ENCODE peak calls at places on chromosomes 11 and 22, in seven cellular contexts. One of them, this sample, is unnamed.

GRCh38 chr22:43491737-43492136 is 79.9 kb downstream of the MPPED1 start:
- DNase-seq in psoas muscle: no peak
- DNase-seq in neural progenitor cell: no peak
- DNase-seq in CD8-positive, alpha-beta T cell: no peak
- DNase-seq in cardiac fibroblast: no peak
- DNase-seq in neural crest cell: no peak
- DNase-seq in tibial artery: no peak
- DNase-seq in this sample: no peak

GRCh38 chr11:63783925-63784592 is 15.5 kb upstream of the ZFTA start:
- DNase-seq in CD8-positive, alpha-beta T cell: no peak
- DNase-seq in cardiac fibroblast: no peak
- DNase-seq in neural crest cell: no peak
- DNase-seq in psoas muscle: no peak
- DNase-seq in neural progenitor cell: peak
- DNase-seq in tibial artery: no peak
- DNase-seq in this sample: no peak

GRCh38 chr11:69178819-69179482 is 23.2 kb downstream of the SMIM38 start:
- DNase-seq in CD8-positive, alpha-beta T cell: no peak
- DNase-seq in cardiac fibroblast: no peak
- DNase-seq in neural crest cell: no peak
- DNase-seq in tibial artery: no peak
- DNase-seq in neural progenitor cell: no peak
- DNase-seq in psoas muscle: no peak
- DNase-seq in this sample: no peak

GRCh38 chr11:74989269-74989655 is 529 bp downstream of the NEU3 start:
- DNase-seq in psoas muscle: no peak
- DNase-seq in cardiac fibroblast: peak
- DNase-seq in tibial artery: no peak
- DNase-seq in CD8-positive, alpha-beta T cell: no peak
- DNase-seq in neural progenitor cell: peak
- DNase-seq in neural crest cell: no peak
- DNase-seq in this sample: no peak

GRCh38 chr11:80595011-80595410 is 1154.2 kb upstream of the TENM4 start:
- DNase-seq in cardiac fibroblast: peak
- DNase-seq in CD8-positive, alpha-beta T cell: no peak
- DNase-seq in neural crest cell: no peak
- DNase-seq in neural progenitor cell: no peak
- DNase-seq in tibial artery: no peak
- DNase-seq in psoas muscle: no peak
- DNase-seq in this sample: no peak

GRCh38 chr11:65207918-65208784 is 26.4 kb downstream of the CAPN1 start:
- DNase-seq in neural crest cell: no peak
- DNase-seq in cardiac fibroblast: no peak
- DNase-seq in CD8-positive, alpha-beta T cell: no peak
- DNase-seq in tibial artery: no peak
- DNase-seq in neural progenitor cell: no peak
- DNase-seq in psoas muscle: no peak
- DNase-seq in this sample: no peak

GRCh38 chr11:78465169-78465942 is 47.7 kb upstream of the GAB2 start:
- DNase-seq in tibial artery: no peak
- DNase-seq in CD8-positive, alpha-beta T cell: peak
- DNase-seq in neural crest cell: no peak
- DNase-seq in neural progenitor cell: no peak
- DNase-seq in cardiac fibroblast: no peak
- DNase-seq in psoas muscle: no peak
- DNase-seq in this sample: no peak

GRCh38 chr11:77035041-77035440 is 843 bp downstream of the B3GNT6 start:
- DNase-seq in cardiac fibroblast: no peak
- DNase-seq in psoas muscle: no peak
- DNase-seq in neural crest cell: no peak
- DNase-seq in neural progenitor cell: no peak
- DNase-seq in tibial artery: no peak
- DNase-seq in CD8-positive, alpha-beta T cell: no peak
- DNase-seq in this sample: peak

GRCh38 chr11:825366-826231 is 2.1 kb upstream of the CRACR2B start:
- DNase-seq in psoas muscle: no peak
- DNase-seq in CD8-positive, alpha-beta T cell: no peak
- DNase-seq in neural progenitor cell: no peak
- DNase-seq in neural crest cell: no peak
- DNase-seq in tibial artery: no peak
- DNase-seq in cardiac fibroblast: no peak
- DNase-seq in this sample: no peak

GRCh38 chr11:70567680-70568503 is 169.6 kb downstream of the CTTN start:
- DNase-seq in tibial artery: peak
- DNase-seq in CD8-positive, alpha-beta T cell: no peak
- DNase-seq in psoas muscle: peak
- DNase-seq in neural progenitor cell: peak
- DNase-seq in neural crest cell: no peak
- DNase-seq in cardiac fibroblast: peak
- DNase-seq in this sample: no peak

GRCh38 chr22:20979243-20979809 is 2.8 kb upstream of the LZTR1 start:
- DNase-seq in tibial artery: no peak
- DNase-seq in neural progenitor cell: peak
- DNase-seq in cardiac fibroblast: peak
- DNase-seq in neural crest cell: peak
- DNase-seq in psoas muscle: peak
- DNase-seq in CD8-positive, alpha-beta T cell: peak
- DNase-seq in this sample: no peak

DNA sequence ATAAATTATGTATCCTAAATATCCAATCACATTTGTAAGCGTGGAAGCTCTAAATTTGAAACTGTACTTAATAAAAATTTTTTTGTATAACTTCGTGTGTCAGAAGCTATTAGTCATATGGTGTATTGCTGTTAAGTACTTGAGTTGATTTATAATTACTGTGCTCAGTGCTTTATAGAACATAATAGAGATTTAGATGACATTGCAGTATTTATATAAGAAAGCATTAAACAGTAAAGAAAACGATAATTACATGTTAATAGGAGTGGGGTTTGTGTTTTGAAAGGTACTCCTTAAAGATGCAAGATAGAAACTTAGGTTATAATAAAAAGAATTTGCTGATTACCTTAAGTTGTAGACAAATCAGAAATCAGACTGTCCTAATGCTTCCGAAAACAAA is 5.9 kb upstream of the TCP11L1 start:
- DNase-seq in tibial artery: no peak
- DNase-seq in cardiac fibroblast: no peak
- DNase-seq in neural crest cell: no peak
- DNase-seq in psoas muscle: no peak
- DNase-seq in CD8-positive, alpha-beta T cell: no peak
- DNase-seq in neural progenitor cell: no peak
- DNase-seq in this sample: no peak
- TF ChIP-seq CTCF in tibial artery: no peak
- TF ChIP-seq CTCF in cardiac fibroblast: no peak
- TF ChIP-seq CTCF in neural crest cell: no peak
- TF ChIP-seq CTCF in psoas muscle: no peak
- TF ChIP-seq CTCF in CD8-positive, alpha-beta T cell: no peak
- TF ChIP-seq CTCF in neural progenitor cell: no peak
- TF ChIP-seq CTCF in this sample: no peak

DNA sequence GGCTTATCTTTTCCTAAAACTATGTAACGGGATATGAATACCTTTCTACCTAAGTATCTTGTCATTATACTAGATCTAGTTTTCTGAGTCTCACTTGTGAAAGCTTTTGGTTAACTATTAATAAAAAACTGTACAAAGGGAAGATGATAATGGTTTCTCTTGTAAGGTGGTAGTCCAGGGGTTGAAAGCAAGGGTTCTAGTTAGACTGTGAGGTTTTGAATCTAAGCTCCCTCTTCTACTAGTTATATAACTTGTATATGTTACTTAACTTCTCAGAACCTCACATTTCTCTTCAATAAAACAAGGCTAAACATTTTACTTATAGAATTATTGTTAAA is 54.3 kb downstream of the ARHGEF12 start:
- DNase-seq in neural progenitor cell: no peak
- DNase-seq in neural crest cell: no peak
- DNase-seq in cardiac fibroblast: no peak
- DNase-seq in psoas muscle: no peak
- DNase-seq in CD8-positive, alpha-beta T cell: no peak
- DNase-seq in tibial artery: no peak
- DNase-seq in this sample: no peak
- TF ChIP-seq CTCF in neural progenitor cell: no peak
- TF ChIP-seq CTCF in neural crest cell: no peak
- TF ChIP-seq CTCF in cardiac fibroblast: no peak
- TF ChIP-seq CTCF in psoas muscle: no peak
- TF ChIP-seq CTCF in CD8-positive, alpha-beta T cell: no peak
- TF ChIP-seq CTCF in tibial artery: no peak
- TF ChIP-seq CTCF in this sample: no peak

DNA sequence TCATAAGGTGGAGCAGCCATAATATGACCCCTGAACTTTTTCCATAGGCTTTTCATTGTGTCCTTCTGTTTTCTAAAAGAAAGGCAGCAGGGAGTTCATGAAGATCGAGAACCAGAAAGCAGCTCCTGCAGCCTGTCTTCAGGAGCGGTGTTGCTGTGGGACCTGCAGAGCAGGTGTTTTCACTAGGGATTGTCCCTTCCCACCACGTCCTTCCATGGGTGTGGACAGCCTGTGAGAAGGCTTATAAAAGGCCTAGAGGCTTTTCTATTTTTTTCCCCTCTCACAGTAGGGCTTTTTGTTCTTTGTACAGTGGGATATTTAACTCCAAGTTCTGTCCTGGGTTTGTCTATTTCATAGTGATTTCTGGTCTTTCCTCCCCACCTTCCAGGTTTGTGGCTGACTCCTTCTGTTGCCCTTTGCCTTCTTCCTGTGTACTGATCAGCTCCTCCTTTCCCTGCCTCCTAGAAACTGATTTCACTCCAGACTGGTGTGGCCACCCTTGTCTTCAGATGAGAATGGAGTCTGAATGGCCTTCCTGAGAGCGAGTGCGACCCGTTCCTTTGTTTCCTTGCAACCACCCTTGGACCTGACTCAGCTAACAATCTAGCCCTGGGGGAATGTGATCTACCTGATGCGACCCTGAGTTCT is 10.1 kb downstream of the MRPL16 start:
- DNase-seq in neural crest cell: no peak
- DNase-seq in psoas muscle: no peak
- DNase-seq in cardiac fibroblast: no peak
- DNase-seq in CD8-positive, alpha-beta T cell: no peak
- DNase-seq in neural progenitor cell: no peak
- DNase-seq in tibial artery: no peak
- DNase-seq in this sample: no peak
- TF ChIP-seq CTCF in neural crest cell: no peak
- TF ChIP-seq CTCF in psoas muscle: no peak
- TF ChIP-seq CTCF in cardiac fibroblast: no peak
- TF ChIP-seq CTCF in CD8-positive, alpha-beta T cell: no peak
- TF ChIP-seq CTCF in neural progenitor cell: no peak
- TF ChIP-seq CTCF in tibial artery: no peak
- TF ChIP-seq CTCF in this sample: no peak

DNA sequence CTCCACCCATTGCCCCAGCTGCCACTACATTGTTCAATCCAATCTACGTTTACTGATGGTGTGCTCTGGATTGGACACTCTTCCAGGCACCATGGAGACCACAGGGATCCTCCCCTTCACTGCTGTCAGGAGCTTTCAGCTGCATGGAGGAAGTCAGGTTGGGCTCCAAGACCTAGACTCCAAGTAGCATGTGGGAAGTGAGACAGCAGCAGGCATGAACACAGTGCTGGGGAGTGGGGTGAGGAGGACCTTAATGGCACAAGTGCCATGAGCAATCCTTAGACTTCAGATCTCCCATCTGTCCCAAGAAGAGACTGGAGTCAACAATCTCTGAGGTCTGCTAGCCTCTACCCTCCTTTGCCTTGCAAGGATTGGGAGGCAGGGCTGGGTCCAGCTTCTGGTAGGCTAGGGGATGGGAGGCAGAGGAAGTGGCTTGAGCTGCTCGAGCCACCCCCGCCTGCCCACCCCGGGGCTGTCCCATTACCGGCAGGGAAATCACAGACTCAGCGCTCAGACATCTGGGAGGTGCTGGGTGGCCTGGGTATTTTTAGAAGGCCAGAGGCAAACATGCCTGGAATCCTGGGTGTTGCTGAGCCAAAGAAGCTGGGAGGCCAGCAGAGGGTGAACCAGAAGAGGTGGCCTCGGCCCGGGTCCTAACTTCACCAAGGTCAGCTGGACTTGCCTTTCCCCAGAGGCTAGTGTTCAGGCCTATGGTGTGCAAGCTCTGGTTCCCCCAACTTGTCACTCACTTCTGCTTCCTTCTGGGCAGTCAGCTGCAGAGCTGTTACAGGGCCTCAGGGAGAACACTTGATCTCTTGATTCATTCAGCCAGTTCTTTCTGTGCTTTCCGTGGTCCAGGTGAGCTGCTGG is 15.3 kb upstream of the FCHSD2 start:
- DNase-seq in tibial artery: peak
- DNase-seq in neural progenitor cell: no peak
- DNase-seq in neural crest cell: no peak
- DNase-seq in CD8-positive, alpha-beta T cell: no peak
- DNase-seq in psoas muscle: peak
- DNase-seq in cardiac fibroblast: peak
- DNase-seq in this sample: no peak
- TF ChIP-seq CTCF in tibial artery: no peak
- TF ChIP-seq CTCF in neural progenitor cell: no peak
- TF ChIP-seq CTCF in neural crest cell: no peak
- TF ChIP-seq CTCF in CD8-positive, alpha-beta T cell: no peak
- TF ChIP-seq CTCF in psoas muscle: no peak
- TF ChIP-seq CTCF in cardiac fibroblast: no peak
- TF ChIP-seq CTCF in this sample: no peak

GRCh38 chr11:95363710-95364109 is 132.7 kb upstream of the SESN3 start:
- DNase-seq in neural progenitor cell: peak
- DNase-seq in cardiac fibroblast: no peak
- DNase-seq in tibial artery: no peak
- DNase-seq in CD8-positive, alpha-beta T cell: no peak
- DNase-seq in neural crest cell: peak
- DNase-seq in psoas muscle: no peak
- DNase-seq in this sample: no peak
- TF ChIP-seq CTCF in neural progenitor cell: peak
- TF ChIP-seq CTCF in cardiac fibroblast: no peak
- TF ChIP-seq CTCF in tibial artery: no peak
- TF ChIP-seq CTCF in CD8-positive, alpha-beta T cell: no peak
- TF ChIP-seq CTCF in neural crest cell: no peak
- TF ChIP-seq CTCF in psoas muscle: no peak
- TF ChIP-seq CTCF in this sample: no peak

This sample was measured in vagina.